ENCODE peak calls at places on chromosomes 5 and 9, in seven cellular contexts. One of them, this sample, is unnamed.

GRCh38 chr5:151223447-151224264 is at the start of gene CCDC69:
- DNase-seq in A549: peak; percentile 91
- DNase-seq in OCI-LY7: peak; percentile 79
- DNase-seq in HL-60: no peak
- DNase-seq in stomach: peak; percentile 78
- DNase-seq in H1: no peak
- DNase-seq in esophagus squamous epithelium: no peak
- DNase-seq in this sample: peak; percentile 84

GRCh38 chr5:68499952-68500351 is 284.4 kb downstream of the PIK3R1 start:
- DNase-seq in A549: no peak
- DNase-seq in OCI-LY7: no peak
- DNase-seq in HL-60: no peak
- DNase-seq in stomach: no peak
- DNase-seq in H1: no peak
- DNase-seq in esophagus squamous epithelium: no peak
- DNase-seq in this sample: no peak

GRCh38 chr9:38372685-38373619 is 19.6 kb upstream of the ALDH1B1 start:
- DNase-seq in A549: no peak
- DNase-seq in OCI-LY7: no peak
- DNase-seq in HL-60: no peak
- DNase-seq in stomach: no peak
- DNase-seq in H1: no peak
- DNase-seq in esophagus squamous epithelium: no peak
- DNase-seq in this sample: no peak

GRCh38 chr9:76686756-76687155 is 77.5 kb upstream of the PCA3 start:
- DNase-seq in A549: no peak
- DNase-seq in OCI-LY7: no peak
- DNase-seq in HL-60: no peak
- DNase-seq in stomach: no peak
- DNase-seq in H1: no peak
- DNase-seq in esophagus squamous epithelium: no peak
- DNase-seq in this sample: no peak

GRCh38 chr5:124732891-124733670 is 13.4 kb downstream of the ZNF608 start:
- DNase-seq in A549: no peak
- DNase-seq in OCI-LY7: no peak
- DNase-seq in HL-60: no peak
- DNase-seq in stomach: no peak
- DNase-seq in H1: no peak
- DNase-seq in esophagus squamous epithelium: no peak
- DNase-seq in this sample: no peak

GRCh38 chr5:143653256-143653655 is 158.7 kb upstream of the HMHB1 start:
- DNase-seq in A549: no peak
- DNase-seq in OCI-LY7: no peak
- DNase-seq in HL-60: no peak
- DNase-seq in stomach: no peak
- DNase-seq in H1: no peak
- DNase-seq in esophagus squamous epithelium: no peak
- DNase-seq in this sample: peak; percentile 33

GRCh38 chr5:38329132-38329715 is 70.9 kb downstream of the EGFLAM start:
- DNase-seq in A549: peak; percentile 11
- DNase-seq in OCI-LY7: no peak
- DNase-seq in HL-60: no peak
- DNase-seq in stomach: no peak
- DNase-seq in H1: no peak
- DNase-seq in esophagus squamous epithelium: no peak
- DNase-seq in this sample: no peak

GRCh38 chr9:123642291-123643278 is 286.6 kb downstream of the CRB2 start:
- DNase-seq in A549: no peak
- DNase-seq in OCI-LY7: no peak
- DNase-seq in HL-60: no peak
- DNase-seq in stomach: peak; percentile 74
- DNase-seq in H1: no peak
- DNase-seq in esophagus squamous epithelium: no peak
- DNase-seq in this sample: no peak

GRCh38 chr5:111855356-111855755 is 98.4 kb upstream of the NREP start:
- DNase-seq in A549: no peak
- DNase-seq in OCI-LY7: no peak
- DNase-seq in HL-60: no peak
- DNase-seq in stomach: no peak
- DNase-seq in H1: no peak
- DNase-seq in esophagus squamous epithelium: no peak
- DNase-seq in this sample: no peak

GRCh38 chr5:121497176-121497575 is 354.5 kb upstream of the FTMT start:
- DNase-seq in A549: no peak
- DNase-seq in OCI-LY7: no peak
- DNase-seq in HL-60: no peak
- DNase-seq in stomach: no peak
- DNase-seq in H1: no peak
- DNase-seq in esophagus squamous epithelium: no peak
- DNase-seq in this sample: no peak

GRCh38 chr9:136079211-136079915 is 15.7 kb downstream of the NACC2 start:
- DNase-seq in A549: no peak
- DNase-seq in OCI-LY7: no peak
- DNase-seq in HL-60: peak; percentile 58
- DNase-seq in stomach: no peak
- DNase-seq in H1: no peak
- DNase-seq in esophagus squamous epithelium: no peak
- DNase-seq in this sample: no peak

GRCh38 chr9:92654481-92655301 is 15.2 kb downstream of the IPPK start:
- DNase-seq in A549: no peak
- DNase-seq in OCI-LY7: no peak
- DNase-seq in HL-60: no peak
- DNase-seq in stomach: no peak
- DNase-seq in H1: no peak
- DNase-seq in esophagus squamous epithelium: no peak
- DNase-seq in this sample: no peak

GRCh38 chr5:76737131-76737556 is 21.2 kb downstream of the F2R start:
- DNase-seq in A549: no peak
- DNase-seq in OCI-LY7: no peak
- DNase-seq in HL-60: no peak
- DNase-seq in stomach: no peak
- DNase-seq in H1: no peak
- DNase-seq in esophagus squamous epithelium: no peak
- DNase-seq in this sample: peak; percentile 81

GRCh38 chr5:31465282-31465681 is 66.6 kb downstream of the DROSHA start:
- DNase-seq in A549: no peak
- DNase-seq in OCI-LY7: no peak
- DNase-seq in HL-60: no peak
- DNase-seq in stomach: no peak
- DNase-seq in H1: no peak
- DNase-seq in esophagus squamous epithelium: no peak
- DNase-seq in this sample: no peak

GRCh38 chr9:14322211-14323082 is 8.5 kb upstream of the NFIB start:
- DNase-seq in A549: peak; percentile 80
- DNase-seq in OCI-LY7: peak; percentile 94
- DNase-seq in HL-60: no peak
- DNase-seq in stomach: peak; percentile 94
- DNase-seq in H1: no peak
- DNase-seq in esophagus squamous epithelium: peak; percentile 54
- DNase-seq in this sample: peak; percentile 90

GRCh38 chr9:137724114-137724445 is 105.3 kb downstream of the EHMT1 start:
- DNase-seq in A549: no peak
- DNase-seq in OCI-LY7: no peak
- DNase-seq in HL-60: no peak
- DNase-seq in stomach: no peak
- DNase-seq in H1: peak; percentile 61
- DNase-seq in esophagus squamous epithelium: no peak
- DNase-seq in this sample: no peak

GRCh38 chr5:74424162-74424868 is 216.2 kb downstream of the ENC1 start:
- DNase-seq in A549: no peak
- DNase-seq in OCI-LY7: no peak
- DNase-seq in HL-60: peak; percentile 55
- DNase-seq in stomach: no peak
- DNase-seq in H1: no peak
- DNase-seq in esophagus squamous epithelium: no peak
- DNase-seq in this sample: no peak

GRCh38 chr9:14830057-14830456 is 80.2 kb downstream of the FREM1 start:
- DNase-seq in A549: no peak
- DNase-seq in OCI-LY7: no peak
- DNase-seq in HL-60: no peak
- DNase-seq in stomach: no peak
- DNase-seq in H1: no peak
- DNase-seq in esophagus squamous epithelium: no peak
- DNase-seq in this sample: no peak

GRCh38 chr9:18786196-18786595 is 246.8 kb downstream of the SAXO1 start:
- DNase-seq in A549: no peak
- DNase-seq in OCI-LY7: no peak
- DNase-seq in HL-60: no peak
- DNase-seq in stomach: no peak
- DNase-seq in H1: no peak
- DNase-seq in esophagus squamous epithelium: no peak
- DNase-seq in this sample: no peak

GRCh38 chr9:129309041-129309430 is 131.0 kb upstream of the IER5L start:
- DNase-seq in A549: no peak
- DNase-seq in OCI-LY7: no peak
- DNase-seq in HL-60: no peak
- DNase-seq in stomach: peak; percentile 17
- DNase-seq in H1: no peak
- DNase-seq in esophagus squamous epithelium: no peak
- DNase-seq in this sample: no peak

GRCh38 chr9:36948051-36948450 is 86.0 kb downstream of the PAX5 start:
- DNase-seq in A549: no peak
- DNase-seq in OCI-LY7: no peak
- DNase-seq in HL-60: no peak
- DNase-seq in stomach: no peak
- DNase-seq in H1: no peak
- DNase-seq in esophagus squamous epithelium: no peak
- DNase-seq in this sample: no peak

GRCh38 chr9:758147-758546 is 83.3 kb upstream of the DMRT1 start:
- DNase-seq in A549: no peak
- DNase-seq in OCI-LY7: no peak
- DNase-seq in HL-60: no peak
- DNase-seq in stomach: no peak
- DNase-seq in H1: no peak
- DNase-seq in esophagus squamous epithelium: no peak
- DNase-seq in this sample: no peak

GRCh38 chr9:114227288-114228033 is 72.1 kb downstream of the COL27A1 start:
- DNase-seq in A549: no peak
- DNase-seq in OCI-LY7: no peak
- DNase-seq in HL-60: no peak
- DNase-seq in stomach: no peak
- DNase-seq in H1: no peak
- DNase-seq in esophagus squamous epithelium: no peak
- DNase-seq in this sample: no peak

GRCh38 chr9:114224247-114224610 is 68.9 kb downstream of the COL27A1 start:
- DNase-seq in A549: peak; percentile 64
- DNase-seq in OCI-LY7: no peak
- DNase-seq in HL-60: no peak
- DNase-seq in stomach: no peak
- DNase-seq in H1: no peak
- DNase-seq in esophagus squamous epithelium: no peak
- DNase-seq in this sample: no peak

GRCh38 chr9:114226289-114227055 is 71.1 kb downstream of the COL27A1 start:
- DNase-seq in A549: no peak
- DNase-seq in OCI-LY7: no peak
- DNase-seq in HL-60: no peak
- DNase-seq in stomach: no peak
- DNase-seq in H1: no peak
- DNase-seq in esophagus squamous epithelium: no peak
- DNase-seq in this sample: no peak

GRCh38 chr9:114223564-114224246 is 68.4 kb downstream of the COL27A1 start:
- DNase-seq in A549: peak; percentile 67
- DNase-seq in OCI-LY7: no peak
- DNase-seq in HL-60: no peak
- DNase-seq in stomach: no peak
- DNase-seq in H1: no peak
- DNase-seq in esophagus squamous epithelium: no peak
- DNase-seq in this sample: no peak

GRCh38 chr9:114225534-114226288 is 70.4 kb downstream of the COL27A1 start:
- DNase-seq in A549: no peak
- DNase-seq in OCI-LY7: no peak
- DNase-seq in HL-60: no peak
- DNase-seq in stomach: no peak
- DNase-seq in H1: no peak
- DNase-seq in esophagus squamous epithelium: no peak
- DNase-seq in this sample: no peak
- H3K4me3 ChIP-seq in A549: no peak overlapping the region
- H3K4me3 ChIP-seq in OCI-LY7: no peak overlapping the region
- H3K4me3 ChIP-seq in HL-60: no peak overlapping the region
- H3K4me3 ChIP-seq in stomach: no peak overlapping the region
- H3K4me3 ChIP-seq in H1: no peak overlapping the region
- H3K4me3 ChIP-seq in esophagus squamous epithelium: no peak overlapping the region
- H3K4me3 ChIP-seq in this sample: no peak overlapping the region

GRCh38 chr5:106311230-106311629 is 1359.5 kb downstream of the EFNA5 start:
- DNase-seq in A549: no peak
- DNase-seq in OCI-LY7: no peak
- DNase-seq in HL-60: no peak
- DNase-seq in stomach: no peak
- DNase-seq in H1: no peak
- DNase-seq in esophagus squamous epithelium: no peak
- DNase-seq in this sample: no peak
- TF ChIP-seq CTCF in A549: no peak
- TF ChIP-seq CTCF in OCI-LY7: no peak
- TF ChIP-seq CTCF in HL-60: no peak
- TF ChIP-seq CTCF in stomach: no peak
- TF ChIP-seq CTCF in H1: no peak
- TF ChIP-seq CTCF in esophagus squamous epithelium: no peak
- TF ChIP-seq CTCF in this sample: no peak

GRCh38 chr5:41334221-41334620 is 120.9 kb upstream of the C6 start:
- DNase-seq in A549: no peak
- DNase-seq in OCI-LY7: no peak
- DNase-seq in HL-60: no peak
- DNase-seq in stomach: no peak
- DNase-seq in H1: no peak
- DNase-seq in esophagus squamous epithelium: no peak
- DNase-seq in this sample: no peak

GRCh38 chr5:41336471-41336870 is 123.1 kb upstream of the C6 start:
- DNase-seq in A549: no peak
- DNase-seq in OCI-LY7: no peak
- DNase-seq in HL-60: no peak
- DNase-seq in stomach: no peak
- DNase-seq in H1: no peak
- DNase-seq in esophagus squamous epithelium: no peak
- DNase-seq in this sample: no peak

GRCh38 chr5:41335596-41335995 is 122.3 kb upstream of the C6 start:
- DNase-seq in A549: no peak
- DNase-seq in OCI-LY7: no peak
- DNase-seq in HL-60: no peak
- DNase-seq in stomach: no peak
- DNase-seq in H1: no peak
- DNase-seq in esophagus squamous epithelium: no peak
- DNase-seq in this sample: no peak

GRCh38 chr5:41337240-41337639 is 123.9 kb upstream of the C6 start:
- DNase-seq in A549: no peak
- DNase-seq in OCI-LY7: no peak
- DNase-seq in HL-60: no peak
- DNase-seq in stomach: no peak
- DNase-seq in H1: no peak
- DNase-seq in esophagus squamous epithelium: no peak
- DNase-seq in this sample: no peak

GRCh38 chr5:41334758-41335157 is 121.4 kb upstream of the C6 start:
- DNase-seq in A549: no peak
- DNase-seq in OCI-LY7: no peak
- DNase-seq in HL-60: no peak
- DNase-seq in stomach: no peak
- DNase-seq in H1: peak; percentile 13
- DNase-seq in esophagus squamous epithelium: no peak
- DNase-seq in this sample: peak; percentile 22
- H3K4me3 ChIP-seq in A549: no peak overlapping the region
- H3K4me3 ChIP-seq in OCI-LY7: no peak overlapping the region
- H3K4me3 ChIP-seq in HL-60: no peak overlapping the region
- H3K4me3 ChIP-seq in stomach: no peak overlapping the region
- H3K4me3 ChIP-seq in H1: no peak overlapping the region
- H3K4me3 ChIP-seq in esophagus squamous epithelium: no peak overlapping the region
- H3K4me3 ChIP-seq in this sample: no peak overlapping the region

GRCh38 chr5:1555808-1556681 is 32.3 kb upstream of the LPCAT1 start:
- DNase-seq in A549: no peak
- DNase-seq in OCI-LY7: no peak
- DNase-seq in HL-60: no peak
- DNase-seq in stomach: no peak
- DNase-seq in H1: no peak
- DNase-seq in esophagus squamous epithelium: no peak
- DNase-seq in this sample: no peak
- TF ChIP-seq CTCF in A549: no peak
- TF ChIP-seq CTCF in OCI-LY7: no peak
- TF ChIP-seq CTCF in HL-60: no peak
- TF ChIP-seq CTCF in stomach: no peak
- TF ChIP-seq CTCF in H1: no peak
- TF ChIP-seq CTCF in esophagus squamous epithelium: no peak
- TF ChIP-seq CTCF in this sample: no peak